ENCODE peak calls at places on chromosomes 3 and 15, in four cellular contexts. M is heart right ventricle, S is uterus, P is retinal pigment epithelial cell. H is an unnamed sample.

GRCh38 chr3:160677459-160677901 is 520 bp downstream of the ARL14 start:
- DNase-seq in M (no peak), S (no peak), P (no peak), H (no peak)

GRCh38 chr15:78320173-78320572 is 20.0 kb upstream of the CRABP1 start:
- DNase-seq in M (no peak), S (no peak), P (no peak), H (no peak)

GRCh38 chr3:59908280-59908679 is 858.5 kb upstream of the CFAP20DC start:
- DNase-seq in M (no peak), S (no peak), P (no peak), H (no peak)

GRCh38 chr15:96225642-96226259 is 104.7 kb upstream of the NR2F2 start:
- DNase-seq in M (no peak), S (no peak), P (no peak), H (no peak)

GRCh38 chr3:133377396-133377795 is 22.5 kb upstream of the BFSP2 start:
- DNase-seq in M (no peak), S (no peak), P (no peak), H (peak; percentile 52)

GRCh38 chr15:98671060-98672008 is 23.0 kb downstream of the IGF1R start:
- DNase-seq in M (no peak), S (no peak), P (peak; percentile 61), H (peak; percentile 50)

GRCh38 chr15:31333820-31334219 is 7.2 kb downstream of the KLF13 start:
- DNase-seq in M (no peak), S (no peak), P (no peak), H (no peak)

GRCh38 chr3:151226088-151226563 is 23.1 kb upstream of the GPR171 start:
- DNase-seq in M (no peak), S (no peak), P (peak; percentile 42), H (peak; percentile 94)

GRCh38 chr15:70356919-70357318 is 259.2 kb upstream of the TLE3 start:
- DNase-seq in M (no peak), S (no peak), P (no peak), H (peak; percentile 17)

GRCh38 chr3:131142580-131142979 is 115.9 kb downstream of the NEK11 start:
- DNase-seq in M (no peak), S (no peak), P (no peak), H (peak; percentile 6)

GRCh38 chr15:63212050-63212973 is 22.9 kb downstream of the RAB8B start:
- DNase-seq in M (no peak), S (no peak), P (no peak), H (peak; percentile 87)

DNA sequence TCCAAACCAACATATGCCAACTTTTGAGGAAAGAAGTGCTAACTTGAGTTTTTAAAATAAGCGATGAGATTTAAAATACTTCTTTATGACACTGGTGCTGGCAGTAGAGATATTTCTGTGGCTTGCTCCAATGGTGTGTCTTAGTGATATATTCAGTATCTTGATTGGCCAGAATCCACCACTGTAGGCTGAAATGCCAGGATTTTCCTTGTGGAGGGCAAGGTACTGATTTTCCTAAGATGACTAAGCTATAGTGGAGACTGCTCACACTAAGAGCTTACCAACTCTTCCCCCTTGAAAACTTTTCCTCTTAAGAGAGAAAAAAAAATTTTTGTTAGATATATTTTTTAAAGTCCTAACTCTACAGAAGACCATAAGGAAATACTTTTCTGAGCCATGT is 109.0 kb downstream of the PPP2R3A start:
- DNase-seq in M (no peak), S (no peak), P (no peak), H (peak; percentile 56)
- H3K4me3 ChIP-seq in M (no peak overlapping the region), S (no peak overlapping the region), P (no peak overlapping the region), H (no peak overlapping the region)

DNA sequence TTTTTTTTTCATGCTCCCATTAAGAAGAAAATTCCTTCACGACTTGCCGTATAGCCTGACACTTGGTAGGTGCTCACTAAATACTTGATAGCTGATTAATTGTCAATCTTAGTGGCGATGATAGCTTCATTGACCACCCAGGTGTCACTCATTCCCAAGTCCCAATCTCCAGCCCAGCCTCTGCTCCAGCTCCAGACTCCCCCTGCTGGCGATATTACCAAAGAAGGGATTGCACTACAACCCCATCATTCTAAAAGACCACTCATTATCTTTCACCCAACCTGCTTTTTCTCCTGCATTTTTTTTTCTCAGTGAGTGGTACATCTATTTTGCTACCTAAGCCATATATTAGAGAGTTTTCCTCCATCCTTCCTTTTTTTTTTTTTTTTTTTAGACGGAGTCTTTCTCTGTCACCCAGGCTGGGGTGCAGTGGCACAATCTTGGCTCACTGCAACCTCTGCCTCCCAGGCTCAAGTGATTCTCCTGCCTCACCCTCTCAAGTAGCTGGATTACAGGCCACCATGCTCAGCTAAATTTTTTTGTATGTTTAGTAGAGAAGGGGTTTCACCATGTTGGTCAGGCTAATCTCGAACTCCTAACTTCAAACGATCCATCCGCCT is 19.5 kb upstream of the COMMD2 start:
- DNase-seq in M (peak; percentile 18), S (peak; percentile 50), P (no peak), H (peak; percentile 38)
- TF ChIP-seq CTCF in M (peak; percentile 73), S (peak; percentile 51), P (peak; percentile 86), H (peak; percentile 87)

GRCh38 chr3:187919018-187919417 is 173.8 kb upstream of the BCL6 start:
- DNase-seq in M (no peak), S (no peak), P (no peak), H (no peak)
- H3K4me3 ChIP-seq in M (no peak overlapping the region), S (no peak overlapping the region), P (no peak overlapping the region), H (no peak overlapping the region)

GRCh38 chr3:70753572-70753971 is 441.1 kb upstream of the MDFIC2 start:
- DNase-seq in M (no peak), S (no peak), P (no peak), H (no peak)
- TF ChIP-seq CTCF in M (no peak), S (no peak), P (peak; percentile 23), H (no peak)